ENCODE peak calls at places on chromosomes 2 and 18, in ten cellular contexts. D, Y, O, X, H, K, A, V, J and N are unnamed samples.

GRCh38 chr2:156430978-156431358 is 5.2 kb upstream of the GPD2 start:
- DNase-seq in X (no peak), V (no peak), K (no peak), J (no peak), A (no peak), D (no peak), H (no peak), Y (no peak), O (no peak), N (no peak)

GRCh38 chr2:218257390-218257981 is 3.3 kb upstream of the GPBAR1 start:
- DNase-seq in O (peak; percentile 50), D (peak; percentile 47), V (no peak), Y (peak; percentile 56), K (peak; percentile 41), A (no peak), J (no peak), X (peak; percentile 77), H (peak; percentile 70), N (no peak)

GRCh38 chr18:79634186-79634585 is 45.4 kb upstream of the CTDP1 start:
- DNase-seq in Y (no peak), D (no peak), H (no peak), V (no peak), K (no peak), J (no peak), X (no peak), A (no peak), O (no peak), N (no peak)

GRCh38 chr2:62084823-62085222 is 111.1 kb upstream of the B3GNT2 start:
- DNase-seq in J (no peak), K (no peak), V (no peak), O (no peak), A (no peak), D (no peak), H (no peak), X (no peak), Y (no peak), N (peak; percentile 2)

GRCh38 chr2:162317910-162318279 is 589 bp downstream of the IFIH1 start:
- DNase-seq in Y (no peak), H (no peak), O (no peak), J (no peak), K (no peak), A (no peak), D (no peak), X (peak; percentile 14), V (no peak), N (no peak)

GRCh38 chr18:55503167-55503820 is 84.7 kb downstream of the TCF4 start:
- DNase-seq in A (no peak), K (no peak), D (no peak), J (no peak), H (no peak), V (no peak), Y (no peak), O (no peak), X (no peak), N (no peak)

GRCh38 chr2:18268400-18268799 is 292.1 kb downstream of the RDH14 start:
- DNase-seq in A (no peak), O (no peak), K (no peak), H (no peak), X (no peak), V (no peak), J (no peak), D (no peak), Y (no peak), N (no peak)

GRCh38 chr2:194745532-194746146 is 911.4 kb upstream of the SLC39A10 start:
- DNase-seq in Y (no peak), D (no peak), V (no peak), X (no peak), H (peak; percentile 55), K (no peak), A (no peak), O (no peak), J (no peak), N (no peak)

GRCh38 chr2:55107428-55107827 is 57.2 kb upstream of the RTN4 start:
- DNase-seq in Y (no peak), X (no peak), K (no peak), V (no peak), J (no peak), H (no peak), A (no peak), O (no peak), D (no peak), N (no peak)

GRCh38 chr2:232276739-232277313 is 101.7 kb upstream of the ALPP start:
- DNase-seq in D (no peak), Y (peak; percentile 33), V (no peak), A (no peak), O (no peak), J (no peak), K (no peak), X (no peak), H (no peak), N (no peak)

GRCh38 chr2:163641986-163642385 is 93.8 kb downstream of the FIGN start:
- DNase-seq in K (no peak), H (no peak), A (no peak), V (no peak), O (no peak), J (no peak), D (no peak), X (no peak), Y (no peak), N (no peak)

GRCh38 chr18:12928149-12928548 is 19.7 kb upstream of the SEH1L start:
- DNase-seq in Y (no peak), O (no peak), J (no peak), H (no peak), D (no peak), X (no peak), V (no peak), K (no peak), A (no peak), N (no peak)

GRCh38 chr18:55781481-55781957 is 193.5 kb upstream of the TCF4 start:
- DNase-seq in D (peak; percentile 46), V (peak; percentile 55), A (no peak), O (no peak), X (no peak), Y (no peak), H (peak; percentile 72), K (no peak), J (peak; percentile 68), N (peak; percentile 61)

GRCh38 chr18:26004827-26005226 is 85.6 kb downstream of the SS18 start:
- DNase-seq in Y (no peak), X (no peak), A (no peak), D (no peak), J (no peak), O (no peak), H (no peak), K (no peak), V (no peak), N (no peak)

GRCh38 chr2:142175917-142176316 is 45.1 kb upstream of the LRP1B start:
- DNase-seq in A (no peak), D (no peak), H (no peak), O (no peak), J (no peak), X (no peak), V (no peak), K (no peak), Y (no peak), N (no peak)

GRCh38 chr18:31274915-31275314 is 43.0 kb upstream of the DSG1 start:
- DNase-seq in Y (no peak), K (no peak), X (no peak), O (no peak), H (no peak), D (no peak), A (no peak), J (no peak), V (no peak), N (peak; percentile 17)

GRCh38 chr2:197256771-197257170 is 53.8 kb downstream of the ANKRD44 start:
- DNase-seq in J (no peak), K (no peak), D (no peak), Y (no peak), O (no peak), V (no peak), A (no peak), X (no peak), H (no peak), N (no peak)

GRCh38 chr18:11167778-11168177 is 18.4 kb upstream of the PIEZO2 start:
- DNase-seq in H (no peak), A (no peak), J (no peak), X (no peak), V (no peak), D (no peak), Y (no peak), K (no peak), O (no peak), N (no peak)

GRCh38 chr2:15869396-15869795 is 71.0 kb upstream of the MYCN start:
- DNase-seq in X (no peak), D (no peak), J (no peak), H (no peak), V (no peak), K (no peak), Y (no peak), O (no peak), A (no peak), N (no peak)

GRCh38 chr2:36438454-36438977 is 82.9 kb downstream of the CRIM1 start:
- DNase-seq in A (peak; percentile 93), D (no peak), K (no peak), H (no peak), Y (no peak), J (no peak), V (no peak), O (no peak), X (no peak), N (no peak)

GRCh38 chr2:59754336-59754735 is 799.1 kb downstream of the BCL11A start:
- DNase-seq in V (no peak), X (no peak), O (no peak), D (peak; percentile 16), A (no peak), Y (no peak), J (no peak), H (peak; percentile 46), K (no peak), N (no peak)

GRCh38 chr2:195782156-195782555 is 125.1 kb downstream of the SLC39A10 start:
- DNase-seq in X (no peak), J (no peak), H (no peak), Y (no peak), A (no peak), O (no peak), K (no peak), V (no peak), D (no peak), N (no peak)

GRCh38 chr2:3099860-3100234 is 277.8 kb downstream of the EIPR1 start:
- DNase-seq in D (no peak), V (no peak), O (no peak), H (no peak), K (no peak), Y (no peak), A (no peak), X (no peak), J (no peak), N (no peak)

GRCh38 chr2:176181551-176181950 is 6.9 kb upstream of the HOXD1 start:
- DNase-seq in V (no peak), X (no peak), J (no peak), Y (no peak), K (no peak), D (no peak), H (no peak), O (no peak), A (no peak), N (no peak)

GRCh38 chr2:177799531-177799930 is 273.0 kb downstream of the PDE11A start:
- DNase-seq in O (no peak), D (peak; percentile 22), K (no peak), H (peak; percentile 63), Y (no peak), V (no peak), J (peak; percentile 58), X (no peak), A (no peak), N (no peak)

GRCh38 chr18:75083131-75083530 is 125.8 kb downstream of the PTGR3 start:
- DNase-seq in Y (no peak), K (no peak), X (no peak), H (no peak), O (no peak), A (no peak), J (no peak), D (no peak), V (no peak), N (no peak)

GRCh38 chr2:55802067-55802466 is 108.4 kb upstream of the PNPT1 start:
- DNase-seq in K (no peak), V (no peak), Y (no peak), X (no peak), H (no peak), A (no peak), O (no peak), J (no peak), D (no peak), N (no peak)

GRCh38 chr18:35038881-35039491 is 2.2 kb upstream of the MAPRE2 start:
- DNase-seq in D (no peak), J (no peak), Y (no peak), K (no peak), V (no peak), X (no peak), O (no peak), H (no peak), A (no peak), N (no peak)